ENCODE peak calls at places on chromosomes 16 and 17, in five cellular contexts. One of them, this sample, is unnamed.
A peak's percentile ranks its signal among the peaks of the same experiment; 100 is the strongest.

GRCh38 chr16:69040144-69040909 is 65.1 kb upstream of the HAS3 start:
- DNase-seq in BE2C: no peak
- DNase-seq in frontal cortex: no peak
- DNase-seq in foreskin fibroblast: peak; percentile 64
- DNase-seq in RKO: peak; percentile 61
- DNase-seq in this sample: no peak

GRCh38 chr16:50260206-50261159 is 5.9 kb upstream of the ADCY7 start:
- DNase-seq in BE2C: no peak
- DNase-seq in frontal cortex: no peak
- DNase-seq in foreskin fibroblast: no peak
- DNase-seq in RKO: no peak
- DNase-seq in this sample: no peak

GRCh38 chr16:11254913-11255736 is 879 bp downstream of the SOCS1 start:
- DNase-seq in BE2C: peak; percentile 50
- DNase-seq in frontal cortex: no peak
- DNase-seq in foreskin fibroblast: peak; percentile 39
- DNase-seq in RKO: peak; percentile 69
- DNase-seq in this sample: no peak

GRCh38 chr17:65027305-65027704 is 29.2 kb downstream of the GNA13 start:
- DNase-seq in BE2C: peak; percentile 20
- DNase-seq in frontal cortex: no peak
- DNase-seq in foreskin fibroblast: peak; percentile 38
- DNase-seq in RKO: peak; percentile 89
- DNase-seq in this sample: no peak

GRCh38 chr17:4204676-4205075 is 59.1 kb downstream of the ANKFY1 start:
- DNase-seq in BE2C: no peak
- DNase-seq in frontal cortex: no peak
- DNase-seq in foreskin fibroblast: peak; percentile 86
- DNase-seq in RKO: no peak
- DNase-seq in this sample: no peak

GRCh38 chr17:79116575-79117368 is 42.1 kb downstream of the ENGASE start:
- DNase-seq in BE2C: no peak
- DNase-seq in frontal cortex: no peak
- DNase-seq in foreskin fibroblast: no peak
- DNase-seq in RKO: peak; percentile 3
- DNase-seq in this sample: no peak

GRCh38 chr16:11374255-11374654 is 29.0 kb downstream of the RMI2 start:
- DNase-seq in BE2C: no peak
- DNase-seq in frontal cortex: no peak
- DNase-seq in foreskin fibroblast: no peak
- DNase-seq in RKO: no peak
- DNase-seq in this sample: no peak

GRCh38 chr17:76484228-76484725 is 16.9 kb downstream of the AANAT start:
- DNase-seq in BE2C: no peak
- DNase-seq in frontal cortex: no peak
- DNase-seq in foreskin fibroblast: no peak
- DNase-seq in RKO: no peak
- DNase-seq in this sample: no peak

GRCh38 chr17:66073384-66073783 is 118.5 kb downstream of the CEP112 start:
- DNase-seq in BE2C: no peak
- DNase-seq in frontal cortex: no peak
- DNase-seq in foreskin fibroblast: no peak
- DNase-seq in RKO: no peak
- DNase-seq in this sample: no peak

GRCh38 chr16:14013571-14014283 is 57.4 kb upstream of the MRTFB start:
- DNase-seq in BE2C: peak; percentile 19
- DNase-seq in frontal cortex: no peak
- DNase-seq in foreskin fibroblast: peak; percentile 97
- DNase-seq in RKO: no peak
- DNase-seq in this sample: peak; percentile 53

GRCh38 chr17:48586355-48586924 is 3.6 kb downstream of the HOXB3 start:
- DNase-seq in BE2C: no peak
- DNase-seq in frontal cortex: no peak
- DNase-seq in foreskin fibroblast: no peak
- DNase-seq in RKO: peak; percentile 62
- DNase-seq in this sample: peak; percentile 58

GRCh38 chr16:87437911-87438610 is 45.9 kb downstream of the MAP1LC3B start:
- DNase-seq in BE2C: no peak
- DNase-seq in frontal cortex: no peak
- DNase-seq in foreskin fibroblast: no peak
- DNase-seq in RKO: no peak
- DNase-seq in this sample: no peak

GRCh38 chr17:10172241-10172741 is 26.1 kb downstream of the GAS7 start:
- DNase-seq in BE2C: no peak
- DNase-seq in frontal cortex: no peak
- DNase-seq in foreskin fibroblast: peak; percentile 26
- DNase-seq in RKO: no peak
- DNase-seq in this sample: no peak

GRCh38 chr16:23509763-23510153 is 536 bp downstream of the GGA2 start:
- DNase-seq in BE2C: no peak
- DNase-seq in frontal cortex: no peak
- DNase-seq in foreskin fibroblast: peak; percentile 19
- DNase-seq in RKO: peak; percentile 45
- DNase-seq in this sample: no peak

GRCh38 chr16:62036807-62037135 is 533 bp upstream of the CDH8 start:
- DNase-seq in BE2C: no peak
- DNase-seq in frontal cortex: no peak
- DNase-seq in foreskin fibroblast: no peak
- DNase-seq in RKO: no peak
- DNase-seq in this sample: no peak

GRCh38 chr17:8621585-8621984 is 8.9 kb downstream of the MYH10 start:
- DNase-seq in BE2C: no peak
- DNase-seq in frontal cortex: no peak
- DNase-seq in foreskin fibroblast: no peak
- DNase-seq in RKO: no peak
- DNase-seq in this sample: no peak

GRCh38 chr16:8716592-8716991 is 42.2 kb downstream of the ABAT start:
- DNase-seq in BE2C: no peak
- DNase-seq in frontal cortex: no peak
- DNase-seq in foreskin fibroblast: no peak
- DNase-seq in RKO: no peak
- DNase-seq in this sample: no peak

GRCh38 chr16:83245061-83245460 is 562.7 kb upstream of the HSBP1 start:
- DNase-seq in BE2C: no peak
- DNase-seq in frontal cortex: no peak
- DNase-seq in foreskin fibroblast: no peak
- DNase-seq in RKO: no peak
- DNase-seq in this sample: no peak

GRCh38 chr16:90015586-90016338 is 3.5 kb downstream of the DBNDD1 start:
- DNase-seq in BE2C: no peak
- DNase-seq in frontal cortex: no peak
- DNase-seq in foreskin fibroblast: no peak
- DNase-seq in RKO: no peak
- DNase-seq in this sample: no peak

GRCh38 chr17:73062726-73063125 is 29.8 kb downstream of the SLC39A11 start:
- DNase-seq in BE2C: no peak
- DNase-seq in frontal cortex: no peak
- DNase-seq in foreskin fibroblast: no peak
- DNase-seq in RKO: no peak
- DNase-seq in this sample: no peak

GRCh38 chr16:52557236-52557635 is 10.3 kb upstream of the TOX3 start:
- DNase-seq in BE2C: no peak
- DNase-seq in frontal cortex: no peak
- DNase-seq in foreskin fibroblast: no peak
- DNase-seq in RKO: no peak
- DNase-seq in this sample: no peak